ENCODE peak calls at places on chromosomes 7 and 10, in four cellular contexts. W is ovary, D is sigmoid colon, H is right lobe of liver. C is an unnamed sample.

GRCh38 chr7:102279537-102280400 is 6.9 kb upstream of the SH2B2 start:
- DNase-seq in H (peak; percentile 50), D (no peak), W (peak; percentile 64), C (no peak)

GRCh38 chr10:53403688-53404087 is 631.1 kb upstream of the MBL2 start:
- DNase-seq in W (peak; percentile 16), D (peak; percentile 59), H (peak; percentile 86), C (no peak)

GRCh38 chr7:100632951-100633717 is 8.2 kb downstream of the TFR2 start:
- DNase-seq in D (peak; percentile 70), W (peak; percentile 44), H (peak; percentile 42), C (peak; percentile 84)

GRCh38 chr10:92112462-92112861 is 178.4 kb downstream of the CPEB3 start:
- DNase-seq in D (no peak), W (no peak), H (no peak), C (no peak)

GRCh38 chr10:99279626-99280111 is 44.0 kb upstream of the HPSE2 start:
- DNase-seq in H (no peak), W (no peak), D (no peak), C (no peak)

GRCh38 chr10:97828721-97829120 is 20.9 kb upstream of the GOLGA7B start:
- DNase-seq in H (no peak), D (no peak), W (no peak), C (no peak)

GRCh38 chr10:104028146-104028545 is 57.5 kb downstream of the COL17A1 start:
- DNase-seq in H (no peak), W (peak; percentile 40), D (no peak), C (no peak)

GRCh38 chr10:17406036-17406834 is 48.2 kb downstream of the ST8SIA6 start:
- DNase-seq in H (no peak), D (no peak), W (no peak), C (no peak)

GRCh38 chr10:102713483-102713813 is 749 bp downstream of the ARL3 start:
- DNase-seq in H (no peak), D (no peak), W (no peak), C (no peak)

GRCh38 chr7:144516729-144517128 is 113.2 kb upstream of the NOBOX start:
- DNase-seq in H (no peak), D (no peak), W (no peak), C (no peak)

GRCh38 chr7:15685358-15686181 is 913 bp downstream of the MEOX2 start:
- DNase-seq in W (peak; percentile 44), D (peak; percentile 73), H (peak; percentile 49), C (peak; percentile 81)

GRCh38 chr7:139561-140243 is 52.7 kb upstream of the FAM20C start:
- DNase-seq in D (no peak), H (no peak), W (no peak), C (no peak)

GRCh38 chr7:93719546-93719945 is 145.0 kb upstream of the CALCR start:
- DNase-seq in H (no peak), W (no peak), D (no peak), C (no peak)

GRCh38 chr10:62761115-62761514 is 43.4 kb upstream of the ADO start:
- DNase-seq in D (no peak), H (no peak), W (no peak), C (no peak)

GRCh38 chr7:34723866-34724490 is 66.0 kb downstream of the NPSR1 start:
- DNase-seq in H (no peak), W (no peak), D (no peak), C (no peak)

GRCh38 chr10:43201545-43202131 is 63.4 kb downstream of the CSGALNACT2 start:
- DNase-seq in D (peak; percentile 53), H (no peak), W (peak; percentile 4), C (peak; percentile 74)

GRCh38 chr7:148367701-148368475 is 222.7 kb upstream of the C7orf33 start:
- DNase-seq in D (no peak), W (no peak), H (no peak), C (no peak)

GRCh38 chr10:59905066-59905734 is 1.2 kb downstream of the CCDC6 start:
- DNase-seq in H (peak; percentile 62), W (peak; percentile 49), D (peak; percentile 73), C (peak; percentile 84)

GRCh38 chr10:1461016-1461415 is 276.3 kb downstream of the ADARB2 start:
- DNase-seq in W (no peak), H (no peak), D (no peak), C (no peak)

GRCh38 chr7:157496426-157497275 is 159.8 kb downstream of the DNAJB6 start:
- DNase-seq in W (no peak), D (peak; percentile 27), H (no peak), C (no peak)

GRCh38 chr7:106778656-106779250 is 86.3 kb upstream of the PIK3CG start:
- DNase-seq in W (no peak), D (no peak), H (no peak), C (no peak)

DNA sequence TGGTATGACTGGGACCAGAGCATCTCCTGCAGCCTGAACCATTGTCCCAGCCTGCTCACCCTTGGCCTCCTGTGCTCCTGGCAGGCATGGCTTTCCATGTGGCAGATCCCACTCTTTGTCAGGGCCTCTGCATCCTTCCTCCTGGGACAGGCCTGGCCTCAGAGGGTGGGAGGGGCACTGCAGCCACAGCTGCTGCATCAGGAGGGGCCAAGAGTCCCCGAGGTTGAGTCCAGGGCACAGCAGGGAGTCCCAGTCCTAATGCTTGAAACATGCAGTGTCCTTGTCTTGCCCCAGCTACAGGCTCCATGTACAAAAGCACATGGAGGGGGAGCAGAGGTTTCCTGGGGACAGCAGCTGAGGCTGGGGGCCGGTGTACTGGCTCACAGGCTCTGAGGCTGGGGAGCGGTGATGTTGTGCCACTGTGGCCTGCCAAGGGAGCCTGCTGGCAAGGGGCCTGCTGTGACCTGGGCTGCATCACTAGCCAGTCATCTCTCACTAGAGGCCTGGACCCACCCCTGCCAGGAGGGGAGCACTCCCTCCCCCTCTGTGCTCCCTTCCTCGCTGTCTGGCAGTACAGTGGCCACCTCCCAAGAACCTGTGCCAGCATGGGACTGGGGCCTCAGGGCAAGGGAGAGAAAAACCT is 144.8 kb downstream of the ZNF248 start:
- DNase-seq in H (no peak), W (no peak), D (no peak), C (no peak)
- H3K4me3 ChIP-seq in H (no peak overlapping the region), W (no peak overlapping the region), D (no peak overlapping the region), C (no peak overlapping the region)

GRCh38 chr10:109277456-109277855 is 645.9 kb downstream of the XPNPEP1 start:
- DNase-seq in D (no peak), H (no peak), W (no peak), C (no peak)
- H3K27ac ChIP-seq in D (peak overlapping the region; percentile 42), H (no peak overlapping the region), W (no peak overlapping the region), C (no peak overlapping the region)

GRCh38 chr7:16916111-16916639 is 34.4 kb upstream of the AGR3 start:
- DNase-seq in H (no peak), W (no peak), D (no peak), C (no peak)
- H3K4me3 ChIP-seq in H (no peak overlapping the region), W (no peak overlapping the region), D (no peak overlapping the region), C (no peak overlapping the region)

DNA sequence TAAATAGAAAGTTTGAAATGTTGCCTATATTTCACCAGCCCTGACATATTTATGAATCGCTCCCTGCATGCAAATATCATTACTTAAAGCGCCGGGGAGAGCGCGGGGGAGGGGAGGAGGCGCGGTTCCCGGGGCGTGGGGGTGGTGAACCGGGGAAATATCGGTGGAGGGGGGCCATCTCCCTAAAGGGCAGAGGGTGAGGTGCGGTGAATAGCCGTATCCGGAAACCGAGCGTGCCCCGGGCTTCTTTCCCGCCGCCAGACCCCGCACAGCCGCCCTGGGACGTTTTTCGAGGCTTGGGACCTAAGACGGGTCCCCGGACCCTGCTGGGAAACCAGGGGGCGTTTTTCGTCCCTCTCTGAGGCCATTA is 6.9 kb upstream of the ZNF503 start:
- DNase-seq in W (peak; percentile 48), D (no peak), H (no peak), C (no peak)
- H3K27ac ChIP-seq in W (peak overlapping the region; percentile 63), D (peak overlapping the region; percentile 89), H (peak overlapping the region; percentile 44), C (peak overlapping the region; percentile 55)